ENCODE peak calls at places on chromosome 11, in five cellular contexts. M is stomach, R is breast epithelium, F is glutamatergic neuron, N is fibroblast of the aortic adventitia. E is an unnamed sample.

GRCh38 chr11:16528639-16529038 is 172.3 kb upstream of the SOX6 start:
- DNase-seq in F (no peak), R (no peak), N (no peak), M (no peak), E (no peak)

GRCh38 chr11:106091480-106092123 is 14.1 kb downstream of the AASDHPPT start:
- DNase-seq in F (no peak), N (peak), R (no peak), M (no peak), E (no peak)

GRCh38 chr11:75371930-75372876 is 20.7 kb upstream of the ARRB1 start:
- DNase-seq in R (no peak), N (peak), M (no peak), F (no peak), E (no peak)

GRCh38 chr11:65506770-65507485 is 8.1 kb downstream of the MALAT1 start:
- DNase-seq in F (no peak), R (peak), N (no peak), M (peak), E (no peak)

GRCh38 chr11:62575156-62575555 is 1.5 kb upstream of the EEF1G start:
- DNase-seq in R (no peak), F (no peak), N (no peak), M (peak), E (no peak)

GRCh38 chr11:65224939-65225283 is 36.9 kb upstream of the POLA2 start:
- DNase-seq in R (peak), M (peak), N (peak), F (no peak), E (no peak)

GRCh38 chr11:13717331-13717730 is 48.9 kb downstream of the FAR1 start:
- DNase-seq in R (no peak), N (peak), F (no peak), M (no peak), E (no peak)

GRCh38 chr11:126440276-126440675 is 84.8 kb downstream of the ST3GAL4 start:
- DNase-seq in R (no peak), N (no peak), M (no peak), F (no peak), E (no peak)

GRCh38 chr11:106127604-106128003 is 50.1 kb downstream of the AASDHPPT start:
- DNase-seq in M (no peak), N (no peak), R (no peak), F (no peak), E (no peak)

GRCh38 chr11:61058583-61059259 is 43.6 kb upstream of the CD5 start:
- DNase-seq in R (no peak), M (no peak), N (no peak), F (no peak), E (no peak)

GRCh38 chr11:82823635-82824614 is 76.3 kb downstream of the PRCP start:
- DNase-seq in F (no peak), M (no peak), N (peak), R (no peak), E (no peak)

GRCh38 chr11:127651175-127651887 is 650.8 kb upstream of the KIRREL3 start:
- DNase-seq in N (peak), R (no peak), F (no peak), M (no peak), E (no peak)

GRCh38 chr11:3149852-3150188 is 15.3 kb downstream of the OSBPL5 start:
- DNase-seq in M (no peak), F (no peak), R (no peak), N (no peak), E (no peak)

GRCh38 chr11:4191031-4191571 is 96.5 kb downstream of the RRM1 start:
- DNase-seq in F (no peak), N (no peak), M (peak), R (peak), E (no peak)

GRCh38 chr11:23143031-23143430 is 282.8 kb upstream of the CCDC179 start:
- DNase-seq in N (no peak), M (no peak), R (no peak), F (no peak), E (no peak)

GRCh38 chr11:86811637-86812321 is 11.4 kb downstream of the PRSS23 start:
- DNase-seq in M (peak), N (peak), F (no peak), R (no peak), E (no peak)

GRCh38 chr11:118224512-118225180 is at the start of gene JAML:
- DNase-seq in N (no peak), R (no peak), F (no peak), M (peak), E (no peak)

GRCh38 chr11:110891411-110891810 is 179.2 kb upstream of the ARHGAP20 start:
- DNase-seq in R (no peak), F (no peak), M (no peak), N (peak), E (no peak)

GRCh38 chr11:65777241-65777640 is 3.5 kb downstream of the AP5B1 start:
- DNase-seq in N (no peak), F (no peak), R (no peak), M (peak), E (peak)

GRCh38 chr11:61004037-61004641 is 32.7 kb downstream of the CD6 start:
- DNase-seq in M (no peak), R (no peak), F (no peak), N (peak), E (no peak)

GRCh38 chr11:64888761-64889511 is 10.5 kb upstream of the EHD1 start:
- DNase-seq in F (no peak), M (peak), R (no peak), N (peak), E (no peak)

GRCh38 chr11:223026-223789 is 12.9 kb downstream of the SIRT3 start:
- DNase-seq in N (no peak), R (no peak), M (no peak), F (no peak), E (no peak)

GRCh38 chr11:126664643-126665042 is 309.2 kb downstream of the ST3GAL4 start:
- DNase-seq in N (no peak), F (no peak), R (no peak), M (no peak), E (no peak)

GRCh38 chr11:120383518-120384155 is 47.4 kb downstream of the ARHGEF12 start:
- DNase-seq in N (no peak), R (no peak), M (no peak), F (no peak), E (no peak)

GRCh38 chr11:100863080-100863581 is 176.0 kb downstream of the ARHGAP42 start:
- DNase-seq in F (no peak), R (no peak), M (peak), N (peak), E (no peak)

GRCh38 chr11:32312206-32312817 is 123.0 kb downstream of the WT1 start:
- DNase-seq in R (no peak), F (no peak), M (no peak), N (peak), E (no peak)

GRCh38 chr11:58058276-58059010 is 27.7 kb downstream of the OR6Q1 start:
- DNase-seq in F (no peak), N (no peak), M (peak), R (no peak), E (peak)

GRCh38 chr11:126465573-126466287 is 110.2 kb downstream of the ST3GAL4 start:
- DNase-seq in N (no peak), M (peak), R (no peak), F (no peak), E (no peak)

GRCh38 chr11:57662893-57663292 is 5.0 kb upstream of the ZDHHC5 start:
- DNase-seq in R (no peak), M (no peak), N (no peak), F (no peak), E (no peak)

GRCh38 chr11:110376711-110377324 is 52.9 kb upstream of the FDX1 start:
- DNase-seq in M (peak), R (peak), N (peak), F (peak), E (no peak)

GRCh38 chr11:97738751-97739150 is 1282.0 kb upstream of the CNTN5 start:
- DNase-seq in N (peak), R (no peak), F (no peak), M (no peak), E (no peak)

GRCh38 chr11:76592025-76592914 is 78.3 kb downstream of the LRRC32 start:
- DNase-seq in N (no peak), M (no peak), R (no peak), F (no peak), E (no peak)
- TF ChIP-seq CTCF in N (no peak), M (no peak), R (no peak), F (no peak), E (no peak)

GRCh38 chr11:72010529-72011233 is 12.0 kb downstream of the IL18BP start:
- DNase-seq in R (no peak), M (no peak), F (no peak), N (no peak), E (no peak)
- TF ChIP-seq CTCF in R (no peak), M (no peak), F (no peak), N (no peak), E (no peak)

DNA sequence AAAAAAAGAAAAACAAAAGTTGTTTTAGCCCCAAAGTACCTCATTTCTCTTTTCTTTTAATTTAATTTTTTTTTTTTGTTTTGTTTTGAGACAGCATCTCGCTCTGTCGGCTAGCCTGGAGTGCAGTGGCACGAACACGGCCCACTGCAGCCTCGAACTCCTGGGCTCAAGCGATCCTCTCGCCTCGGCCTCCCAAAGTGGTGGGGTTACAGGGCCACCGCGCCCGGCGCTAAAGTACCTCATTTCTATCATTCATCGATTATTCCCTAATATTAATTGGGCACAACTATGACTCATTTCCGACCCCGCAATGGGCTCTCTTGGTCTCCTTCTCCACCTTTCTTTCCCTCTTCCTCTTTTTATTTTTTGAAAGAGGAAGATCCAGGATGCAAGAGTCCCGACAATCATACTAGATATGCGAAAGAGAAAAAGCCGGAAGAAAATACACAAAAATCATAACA is 521 bp upstream of the AIP start:
- DNase-seq in R (no peak), N (no peak), F (no peak), M (no peak), E (no peak)
- TF ChIP-seq CTCF in R (no peak), N (no peak), F (no peak), M (no peak), E (no peak)

DNA sequence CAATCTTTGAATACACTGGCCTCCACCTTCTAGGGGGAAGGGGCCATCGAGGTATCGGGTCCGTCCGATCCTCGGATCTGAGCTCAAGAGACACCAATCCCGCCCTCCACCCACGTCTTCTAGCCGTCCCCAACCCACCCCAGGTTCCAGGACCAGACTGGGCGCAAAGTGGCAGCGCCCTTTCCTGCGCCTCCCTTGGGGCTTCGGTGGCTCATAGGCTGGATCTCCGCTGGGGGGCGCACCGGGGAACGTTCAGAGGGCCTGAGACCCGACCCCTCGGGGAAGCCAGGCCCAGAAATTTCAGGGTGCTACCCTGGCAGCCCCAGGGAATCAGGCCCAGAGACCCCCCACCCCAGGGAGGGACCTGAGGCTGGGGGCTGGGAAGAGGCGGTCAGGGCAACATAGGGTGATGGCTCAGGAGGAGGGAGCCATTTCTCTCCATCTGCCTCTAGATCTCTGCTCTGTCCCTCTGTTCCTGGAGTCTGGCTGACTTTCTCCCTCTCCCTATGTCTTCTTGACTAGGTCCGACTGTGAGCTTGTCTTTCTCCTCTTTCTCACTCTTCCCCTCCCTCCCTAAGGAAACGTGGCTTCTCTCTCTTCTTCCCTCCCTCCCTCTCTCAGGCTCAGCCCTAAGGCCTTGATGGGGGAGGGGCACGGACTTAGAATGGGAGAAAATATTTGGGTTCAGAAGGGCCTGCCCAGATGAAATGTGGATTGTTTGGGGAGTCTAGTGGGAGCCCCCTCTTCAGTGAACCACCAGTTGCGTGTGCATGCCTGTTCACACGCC is 1.1 kb downstream of the CREB3L1 start:
- DNase-seq in F (peak), M (peak), R (no peak), N (peak), E (peak)
- TF ChIP-seq CTCF in F (peak), M (peak), R (peak), N (peak), E (peak)

DNA sequence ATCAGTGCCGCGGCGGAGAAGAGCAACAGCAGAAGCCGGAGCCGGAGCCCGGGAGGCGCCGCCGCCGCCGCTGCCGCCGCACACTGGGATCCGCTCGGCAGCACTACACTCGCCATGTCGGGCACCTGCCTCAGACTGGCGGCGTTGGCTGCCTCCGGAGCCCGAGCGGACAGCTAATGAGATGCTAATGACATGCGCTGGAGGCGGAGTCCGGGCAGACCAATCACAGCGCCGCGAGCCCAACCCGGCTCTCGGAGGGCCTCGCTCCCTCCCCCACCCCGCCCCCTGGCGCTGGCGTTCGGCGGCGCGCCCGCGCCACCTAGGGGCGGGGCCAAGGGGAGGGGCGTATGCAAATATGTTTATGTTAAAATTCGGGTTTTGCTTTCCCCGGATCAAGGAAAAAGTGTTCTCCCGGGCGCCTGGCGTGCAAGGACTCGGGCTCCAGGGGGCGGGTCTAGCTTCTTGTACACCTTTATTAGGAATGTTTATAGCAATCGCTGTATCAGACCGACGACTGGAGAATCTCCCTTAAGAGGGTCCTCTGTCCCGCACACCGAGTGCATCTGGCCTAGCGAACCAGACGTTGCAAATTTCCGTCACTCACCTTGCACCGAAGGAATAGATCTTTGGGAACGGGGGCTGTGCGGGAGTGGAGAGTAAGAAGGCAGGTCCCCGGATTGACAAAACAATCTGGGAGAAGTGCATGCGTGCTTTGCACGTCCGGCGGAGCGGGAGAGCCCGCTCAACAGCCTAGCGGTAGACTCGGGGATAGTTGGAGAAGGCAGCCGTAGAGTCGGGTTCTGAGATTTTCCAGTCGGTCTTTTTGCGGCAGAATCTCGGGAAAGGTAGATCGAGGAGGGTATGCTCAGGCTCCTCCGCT is at the start of gene CADM1:
- DNase-seq in N (peak), F (peak), M (peak), R (peak), E (peak)
- TF ChIP-seq CTCF in N (peak), F (peak), M (peak), R (peak), E (peak)

E was measured in osteocyte.